ENCODE peak calls at places on chromosomes 3 and 15, in nine cellular contexts. One of them, this sample, is unnamed.

GRCh38 chr3:125190781-125191180 is 21.8 kb downstream of the SLC12A8 start:
- DNase-seq in sigmoid colon: no peak
- DNase-seq in OCI-LY7: no peak
- DNase-seq in caudate nucleus: no peak
- DNase-seq in suprapubic skin: no peak
- DNase-seq in right cardiac atrium: no peak
- DNase-seq in mesenchymal stem cell: no peak
- DNase-seq in aorta: no peak
- DNase-seq in esophagus squamous epithelium: no peak
- DNase-seq in this sample: no peak

GRCh38 chr15:68526269-68526668 is 52.5 kb upstream of the CORO2B start:
- DNase-seq in aorta: no peak
- DNase-seq in right cardiac atrium: no peak
- DNase-seq in suprapubic skin: no peak
- DNase-seq in caudate nucleus: no peak
- DNase-seq in mesenchymal stem cell: no peak
- DNase-seq in esophagus squamous epithelium: no peak
- DNase-seq in sigmoid colon: no peak
- DNase-seq in OCI-LY7: no peak
- DNase-seq in this sample: no peak

GRCh38 chr15:55526559-55527036 is 18.6 kb upstream of the DNAAF4 start:
- DNase-seq in sigmoid colon: no peak
- DNase-seq in right cardiac atrium: no peak
- DNase-seq in suprapubic skin: no peak
- DNase-seq in esophagus squamous epithelium: no peak
- DNase-seq in caudate nucleus: no peak
- DNase-seq in OCI-LY7: peak
- DNase-seq in mesenchymal stem cell: peak
- DNase-seq in aorta: peak
- DNase-seq in this sample: peak

GRCh38 chr3:164199982-164200823 is 878.1 kb downstream of the SI start:
- DNase-seq in caudate nucleus: no peak
- DNase-seq in aorta: no peak
- DNase-seq in OCI-LY7: no peak
- DNase-seq in right cardiac atrium: no peak
- DNase-seq in mesenchymal stem cell: peak
- DNase-seq in sigmoid colon: no peak
- DNase-seq in suprapubic skin: no peak
- DNase-seq in esophagus squamous epithelium: no peak
- DNase-seq in this sample: no peak

GRCh38 chr3:112253301-112253971 is 40.6 kb downstream of the SLC9C1 start:
- DNase-seq in esophagus squamous epithelium: no peak
- DNase-seq in mesenchymal stem cell: no peak
- DNase-seq in aorta: no peak
- DNase-seq in OCI-LY7: no peak
- DNase-seq in right cardiac atrium: no peak
- DNase-seq in caudate nucleus: no peak
- DNase-seq in suprapubic skin: no peak
- DNase-seq in sigmoid colon: no peak
- DNase-seq in this sample: no peak

GRCh38 chr3:182108351-182108750 is 396.6 kb downstream of the SOX2 start:
- DNase-seq in caudate nucleus: no peak
- DNase-seq in esophagus squamous epithelium: no peak
- DNase-seq in suprapubic skin: no peak
- DNase-seq in sigmoid colon: no peak
- DNase-seq in aorta: no peak
- DNase-seq in right cardiac atrium: no peak
- DNase-seq in mesenchymal stem cell: no peak
- DNase-seq in OCI-LY7: no peak
- DNase-seq in this sample: no peak

GRCh38 chr3:14317057-14317553 is 85.3 kb upstream of the SLC6A6 start:
- DNase-seq in caudate nucleus: no peak
- DNase-seq in esophagus squamous epithelium: no peak
- DNase-seq in OCI-LY7: no peak
- DNase-seq in sigmoid colon: no peak
- DNase-seq in mesenchymal stem cell: no peak
- DNase-seq in aorta: no peak
- DNase-seq in suprapubic skin: no peak
- DNase-seq in right cardiac atrium: no peak
- DNase-seq in this sample: no peak

GRCh38 chr15:101044625-101045235 is 125.6 kb downstream of the LRRK1 start:
- DNase-seq in mesenchymal stem cell: no peak
- DNase-seq in suprapubic skin: peak
- DNase-seq in aorta: no peak
- DNase-seq in caudate nucleus: no peak
- DNase-seq in right cardiac atrium: peak
- DNase-seq in OCI-LY7: no peak
- DNase-seq in esophagus squamous epithelium: no peak
- DNase-seq in sigmoid colon: peak
- DNase-seq in this sample: peak

GRCh38 chr15:29448320-29448719 is 178.7 kb upstream of the NSMCE3 start:
- DNase-seq in sigmoid colon: no peak
- DNase-seq in aorta: no peak
- DNase-seq in caudate nucleus: no peak
- DNase-seq in OCI-LY7: no peak
- DNase-seq in suprapubic skin: no peak
- DNase-seq in esophagus squamous epithelium: no peak
- DNase-seq in right cardiac atrium: no peak
- DNase-seq in mesenchymal stem cell: no peak
- DNase-seq in this sample: no peak

GRCh38 chr3:81437683-81438082 is 323.8 kb downstream of the GBE1 start:
- DNase-seq in right cardiac atrium: no peak
- DNase-seq in OCI-LY7: no peak
- DNase-seq in caudate nucleus: no peak
- DNase-seq in suprapubic skin: no peak
- DNase-seq in esophagus squamous epithelium: no peak
- DNase-seq in sigmoid colon: no peak
- DNase-seq in aorta: no peak
- DNase-seq in mesenchymal stem cell: no peak
- DNase-seq in this sample: no peak

GRCh38 chr3:126567696-126568438 is 9.1 kb upstream of the C3orf22 start:
- DNase-seq in esophagus squamous epithelium: no peak
- DNase-seq in OCI-LY7: no peak
- DNase-seq in aorta: no peak
- DNase-seq in right cardiac atrium: no peak
- DNase-seq in mesenchymal stem cell: no peak
- DNase-seq in suprapubic skin: peak
- DNase-seq in sigmoid colon: no peak
- DNase-seq in caudate nucleus: no peak
- DNase-seq in this sample: peak

GRCh38 chr3:177448987-177449975 is 252.0 kb upstream of the TBL1XR1 start:
- DNase-seq in right cardiac atrium: no peak
- DNase-seq in suprapubic skin: no peak
- DNase-seq in mesenchymal stem cell: peak
- DNase-seq in aorta: no peak
- DNase-seq in OCI-LY7: no peak
- DNase-seq in sigmoid colon: no peak
- DNase-seq in caudate nucleus: no peak
- DNase-seq in esophagus squamous epithelium: no peak
- DNase-seq in this sample: no peak

GRCh38 chr3:49416867-49417266 is 4.6 kb downstream of the TCTA start:
- DNase-seq in right cardiac atrium: peak
- DNase-seq in aorta: no peak
- DNase-seq in mesenchymal stem cell: no peak
- DNase-seq in suprapubic skin: no peak
- DNase-seq in sigmoid colon: no peak
- DNase-seq in OCI-LY7: no peak
- DNase-seq in caudate nucleus: no peak
- DNase-seq in esophagus squamous epithelium: no peak
- DNase-seq in this sample: no peak

GRCh38 chr3:49412632-49413337 is 562 bp downstream of the TCTA start:
- DNase-seq in caudate nucleus: no peak
- DNase-seq in mesenchymal stem cell: no peak
- DNase-seq in OCI-LY7: peak
- DNase-seq in right cardiac atrium: peak
- DNase-seq in suprapubic skin: no peak
- DNase-seq in esophagus squamous epithelium: no peak
- DNase-seq in sigmoid colon: no peak
- DNase-seq in aorta: no peak
- DNase-seq in this sample: no peak

GRCh38 chr3:49413338-49413734 is 1.1 kb downstream of the TCTA start:
- DNase-seq in suprapubic skin: no peak
- DNase-seq in mesenchymal stem cell: no peak
- DNase-seq in esophagus squamous epithelium: no peak
- DNase-seq in OCI-LY7: no peak
- DNase-seq in aorta: no peak
- DNase-seq in caudate nucleus: no peak
- DNase-seq in sigmoid colon: no peak
- DNase-seq in right cardiac atrium: peak
- DNase-seq in this sample: no peak

GRCh38 chr3:49415931-49416601 is 3.8 kb downstream of the TCTA start:
- DNase-seq in sigmoid colon: no peak
- DNase-seq in suprapubic skin: no peak
- DNase-seq in OCI-LY7: peak
- DNase-seq in aorta: no peak
- DNase-seq in right cardiac atrium: peak
- DNase-seq in caudate nucleus: no peak
- DNase-seq in esophagus squamous epithelium: no peak
- DNase-seq in mesenchymal stem cell: no peak
- DNase-seq in this sample: no peak

DNA sequence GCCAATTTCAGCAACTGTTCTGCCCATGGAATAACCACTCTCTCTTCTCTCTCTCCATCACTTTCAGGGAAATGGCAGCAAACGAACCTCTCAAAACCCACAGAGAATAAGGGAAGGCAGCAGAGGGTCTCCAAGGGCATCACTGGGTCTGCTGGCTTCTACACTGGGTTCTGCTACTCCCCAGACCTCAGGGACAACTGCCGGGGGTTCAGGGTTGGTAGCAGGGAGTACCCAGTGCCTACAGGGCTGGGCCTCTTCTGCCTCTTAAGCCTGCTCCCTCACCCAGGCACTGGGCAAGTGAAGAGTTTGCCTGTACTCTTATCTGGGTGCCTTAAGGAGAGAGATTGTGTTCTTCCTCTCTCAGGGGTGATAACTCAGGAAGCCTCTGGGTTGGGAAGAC is 2.5 kb downstream of the TCTA start:
- DNase-seq in esophagus squamous epithelium: no peak
- DNase-seq in aorta: no peak
- DNase-seq in caudate nucleus: no peak
- DNase-seq in suprapubic skin: no peak
- DNase-seq in mesenchymal stem cell: no peak
- DNase-seq in right cardiac atrium: peak
- DNase-seq in OCI-LY7: no peak
- DNase-seq in sigmoid colon: no peak
- DNase-seq in this sample: no peak
- H3K27ac ChIP-seq in esophagus squamous epithelium: no peak
- H3K27ac ChIP-seq in aorta: no peak
- H3K27ac ChIP-seq in caudate nucleus: no peak
- H3K27ac ChIP-seq in suprapubic skin: no peak
- H3K27ac ChIP-seq in mesenchymal stem cell: no peak
- H3K27ac ChIP-seq in right cardiac atrium: no peak
- H3K27ac ChIP-seq in OCI-LY7: peak
- H3K27ac ChIP-seq in sigmoid colon: no peak
- H3K27ac ChIP-seq in this sample: no peak

DNA sequence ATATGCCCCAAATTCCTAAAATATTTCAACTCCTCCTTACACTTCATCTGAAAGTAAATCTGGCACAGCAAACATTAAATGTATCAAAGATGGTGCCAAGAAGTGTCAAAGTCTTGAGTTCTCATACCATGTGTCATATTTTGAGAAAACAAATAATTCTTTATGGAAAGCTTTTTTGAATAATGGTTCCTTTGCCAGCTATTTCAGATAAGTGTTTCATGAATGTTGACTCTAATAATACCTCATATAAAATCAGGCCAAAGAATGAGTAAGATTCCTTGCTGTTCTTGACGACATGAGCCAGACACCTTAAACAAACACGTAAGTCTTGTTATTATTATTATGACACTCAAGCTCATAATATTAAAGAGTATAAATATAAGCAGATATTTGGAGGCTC is 30.4 kb upstream of the ZNF385D start:
- DNase-seq in sigmoid colon: no peak
- DNase-seq in suprapubic skin: no peak
- DNase-seq in mesenchymal stem cell: no peak
- DNase-seq in esophagus squamous epithelium: no peak
- DNase-seq in caudate nucleus: no peak
- DNase-seq in right cardiac atrium: no peak
- DNase-seq in OCI-LY7: no peak
- DNase-seq in aorta: no peak
- DNase-seq in this sample: no peak
- H3K27ac ChIP-seq in sigmoid colon: no peak
- H3K27ac ChIP-seq in suprapubic skin: no peak
- H3K27ac ChIP-seq in mesenchymal stem cell: no peak
- H3K27ac ChIP-seq in esophagus squamous epithelium: no peak
- H3K27ac ChIP-seq in caudate nucleus: no peak
- H3K27ac ChIP-seq in right cardiac atrium: no peak
- H3K27ac ChIP-seq in OCI-LY7: no peak
- H3K27ac ChIP-seq in aorta: no peak
- H3K27ac ChIP-seq in this sample: no peak

DNA sequence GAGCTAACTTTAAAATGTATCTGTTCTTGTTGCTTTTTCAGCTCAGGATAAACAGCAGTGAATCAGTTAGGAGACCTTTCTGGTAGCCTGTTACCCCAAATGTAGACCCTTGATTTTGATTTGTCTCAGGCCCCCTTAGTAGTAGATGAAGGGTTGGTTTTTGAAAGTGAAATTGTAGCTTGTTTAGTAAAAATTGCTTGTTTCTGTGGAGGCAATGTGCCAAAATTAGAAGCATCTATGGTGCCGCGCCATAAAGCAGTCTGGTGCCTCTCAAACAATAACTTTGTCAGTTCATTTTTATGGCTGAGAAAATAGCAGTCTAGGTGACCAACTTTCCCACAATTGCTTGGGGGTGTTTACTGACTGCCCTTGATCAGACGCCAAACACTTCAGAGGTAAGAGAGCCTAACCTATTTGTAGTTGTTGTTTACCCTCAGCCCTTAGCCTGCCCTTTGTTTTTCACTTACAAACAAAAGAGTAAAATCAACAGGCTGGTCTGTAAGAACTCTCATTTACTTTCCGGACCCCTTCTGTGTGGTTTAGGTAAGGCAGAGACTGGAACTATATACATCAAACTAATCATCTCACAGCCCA is 174.5 kb downstream of the FNDC3B start:
- DNase-seq in aorta: no peak
- DNase-seq in suprapubic skin: no peak
- DNase-seq in OCI-LY7: no peak
- DNase-seq in right cardiac atrium: no peak
- DNase-seq in esophagus squamous epithelium: no peak
- DNase-seq in sigmoid colon: no peak
- DNase-seq in mesenchymal stem cell: no peak
- DNase-seq in caudate nucleus: no peak
- DNase-seq in this sample: no peak
- H3K27ac ChIP-seq in aorta: peak
- H3K27ac ChIP-seq in suprapubic skin: no peak
- H3K27ac ChIP-seq in OCI-LY7: no peak
- H3K27ac ChIP-seq in right cardiac atrium: peak
- H3K27ac ChIP-seq in esophagus squamous epithelium: no peak
- H3K27ac ChIP-seq in sigmoid colon: no peak
- H3K27ac ChIP-seq in mesenchymal stem cell: no peak
- H3K27ac ChIP-seq in caudate nucleus: no peak
- H3K27ac ChIP-seq in this sample: no peak

DNA sequence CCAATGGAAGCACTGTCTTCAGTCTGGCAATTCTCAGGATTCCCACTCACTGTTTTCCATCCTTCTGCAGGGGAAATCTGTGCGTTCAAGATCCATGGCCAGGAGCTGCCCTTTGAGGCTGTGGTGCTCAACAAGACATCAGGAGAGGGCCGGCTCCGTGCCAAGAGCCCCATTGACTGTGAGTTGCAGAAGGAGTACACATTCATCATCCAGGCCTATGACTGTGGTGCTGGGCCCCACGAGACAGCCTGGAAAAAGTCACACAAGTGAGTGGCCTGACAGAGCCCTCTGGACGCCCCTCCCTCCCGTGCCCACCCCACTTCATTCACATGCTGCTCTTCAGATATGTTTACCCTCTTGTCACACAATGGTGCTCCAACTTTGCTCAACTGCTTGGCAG is 274.3 kb upstream of the TRIM42 start:
- DNase-seq in aorta: no peak
- DNase-seq in OCI-LY7: no peak
- DNase-seq in mesenchymal stem cell: no peak
- DNase-seq in caudate nucleus: no peak
- DNase-seq in right cardiac atrium: no peak
- DNase-seq in suprapubic skin: no peak
- DNase-seq in sigmoid colon: no peak
- DNase-seq in esophagus squamous epithelium: no peak
- DNase-seq in this sample: no peak
- H3K27ac ChIP-seq in aorta: no peak
- H3K27ac ChIP-seq in OCI-LY7: no peak
- H3K27ac ChIP-seq in mesenchymal stem cell: no peak
- H3K27ac ChIP-seq in caudate nucleus: no peak
- H3K27ac ChIP-seq in right cardiac atrium: no peak
- H3K27ac ChIP-seq in suprapubic skin: no peak
- H3K27ac ChIP-seq in sigmoid colon: no peak
- H3K27ac ChIP-seq in esophagus squamous epithelium: no peak
- H3K27ac ChIP-seq in this sample: no peak

This sample was measured in testis.